ENCODE peak calls at places on chromosomes 13 and 19, in six cellular contexts. C is lower leg skin, A is cardiac septum, T is T-helper 1 cell, V is H54, E is A549. J is an unnamed sample.

GRCh38 chr13:36362251-36362650 is 16.1 kb upstream of the SPART start:
- DNase-seq in C (no peak), A (no peak), T (no peak), V (peak), E (no peak), J (no peak)

GRCh38 chr13:84574851-84575250 is 692.6 kb upstream of the SLITRK1 start:
- DNase-seq in C (no peak), A (no peak), T (no peak), V (no peak), E (no peak), J (peak)

GRCh38 chr19:52690395-52691214 is 44.2 kb downstream of the ZNF611 start:
- DNase-seq in C (peak), A (peak), T (peak), V (peak), E (no peak), J (peak)

GRCh38 chr13:51249767-51250741 is 27.9 kb downstream of the FAM124A start:
- DNase-seq in C (no peak), A (no peak), T (no peak), V (peak), E (peak), J (no peak)

GRCh38 chr19:37466798-37467607 is at the start of gene ZNF569:
- DNase-seq in C (peak), A (peak), T (peak), V (peak), E (peak), J (peak)

GRCh38 chr13:79237981-79238380 is 168.1 kb downstream of the RBM26 start:
- DNase-seq in C (no peak), A (no peak), T (no peak), V (no peak), E (no peak), J (no peak)

GRCh38 chr13:105202384-105202783 is 1333.1 kb downstream of the EFNB2 start:
- DNase-seq in C (no peak), A (no peak), T (no peak), V (no peak), E (no peak), J (peak)

GRCh38 chr13:47555235-47555634 is 445.8 kb downstream of the SUCLA2 start:
- DNase-seq in C (no peak), A (no peak), T (no peak), V (no peak), E (no peak), J (no peak)

GRCh38 chr13:27006519-27007161 is 165.0 kb downstream of the USP12 start:
- DNase-seq in C (no peak), A (no peak), T (no peak), V (no peak), E (no peak), J (no peak)

GRCh38 chr19:45657520-45658163 is 10.4 kb upstream of the GIPR start:
- DNase-seq in C (no peak), A (no peak), T (no peak), V (no peak), E (no peak), J (no peak)

GRCh38 chr13:104648291-104648690 is 1582.1 kb upstream of the SLC10A2 start:
- DNase-seq in C (no peak), A (no peak), T (no peak), V (no peak), E (no peak), J (no peak)

GRCh38 chr13:19860884-19861655 is 2.4 kb downstream of the ZMYM5 start:
- DNase-seq in C (no peak), A (no peak), T (no peak), V (no peak), E (no peak), J (peak)

GRCh38 chr19:44723952-44724319 is 24.6 kb upstream of the BCL3 start:
- DNase-seq in C (peak), A (peak), T (peak), V (peak), E (peak), J (peak)

GRCh38 chr19:48445256-48445605 is 552 bp upstream of the GRWD1 start:
- DNase-seq in C (peak), A (no peak), T (no peak), V (peak), E (peak), J (peak)

GRCh38 chr19:38429055-38429810 is 3.2 kb upstream of the RASGRP4 start:
- DNase-seq in C (no peak), A (no peak), T (no peak), V (no peak), E (no peak), J (no peak)

GRCh38 chr19:10120538-10121198 is 969 bp upstream of the EIF3G start:
- DNase-seq in C (no peak), A (no peak), T (no peak), V (peak), E (no peak), J (peak)

GRCh38 chr13:96223231-96223630 is 133.3 kb downstream of the HS6ST3 start:
- DNase-seq in C (no peak), A (peak), T (no peak), V (no peak), E (no peak), J (no peak)

GRCh38 chr13:88919970-88920628 is 1248.9 kb downstream of the SLITRK5 start:
- DNase-seq in C (no peak), A (no peak), T (no peak), V (no peak), E (no peak), J (no peak)

GRCh38 chr19:42360787-42361544 is 29.1 kb downstream of the CNFN start:
- DNase-seq in C (no peak), A (no peak), T (no peak), V (no peak), E (no peak), J (no peak)

GRCh38 chr13:98944336-98944735 is 33.5 kb downstream of the DOCK9 start:
- DNase-seq in C (no peak), A (no peak), T (no peak), V (no peak), E (no peak), J (no peak)

GRCh38 chr13:52969373-52969772 is 59.2 kb upstream of the OLFM4 start:
- DNase-seq in C (no peak), A (no peak), T (no peak), V (no peak), E (no peak), J (no peak)

GRCh38 chr19:18157465-18158063 is 4.6 kb downstream of the PIK3R2 start:
- DNase-seq in C (no peak), A (no peak), T (no peak), V (no peak), E (no peak), J (no peak)

GRCh38 chr13:75687145-75687763 is 51.1 kb downstream of the LMO7 start:
- DNase-seq in C (no peak), A (no peak), T (no peak), V (no peak), E (no peak), J (peak)

GRCh38 chr13:99986751-99987150 is 5.2 kb downstream of the ZIC2 start:
- DNase-seq in C (no peak), A (no peak), T (no peak), V (no peak), E (no peak), J (no peak)

GRCh38 chr13:112737329-112737728 is 47.5 kb downstream of the ATP11A start:
- DNase-seq in C (no peak), A (no peak), T (no peak), V (no peak), E (no peak), J (no peak)

GRCh38 chr13:29679357-29680050 is 84.0 kb upstream of the SLC7A1 start:
- DNase-seq in C (no peak), A (no peak), T (no peak), V (no peak), E (no peak), J (peak)

GRCh38 chr13:110507678-110508381 is 53.7 kb downstream of the RAB20 start:
- DNase-seq in C (no peak), A (no peak), T (no peak), V (no peak), E (peak), J (no peak)

GRCh38 chr19:7699422-7700127 is 2.4 kb downstream of the FCER2 start:
- DNase-seq in C (no peak), A (no peak), T (no peak), V (no peak), E (no peak), J (no peak)

GRCh38 chr13:113981201-113981605 is 7.3 kb upstream of the C13orf46 start:
- DNase-seq in C (peak), A (no peak), T (peak), V (peak), E (peak), J (no peak)

J was measured in COLO829.